ENCODE peak calls at places on chromosomes 12 and 14, in nine cellular contexts. One of them, this sample, is unnamed.

GRCh38 chr14:90704362-90705051 is 111.7 kb downstream of the TTC7B start:
- DNase-seq in ovary: no peak
- DNase-seq in AML-193: no peak
- DNase-seq in HuH-7: no peak
- DNase-seq in GM06990: no peak
- DNase-seq in lung microvascular endothelial cell: no peak
- DNase-seq in tibial artery: no peak
- DNase-seq in T follicular helper cell: no peak
- DNase-seq in AG09309: no peak
- DNase-seq in this sample: no peak

GRCh38 chr12:75329918-75330826 is at the start of gene CAPS2:
- DNase-seq in AG09309: peak
- DNase-seq in ovary: peak
- DNase-seq in GM06990: peak
- DNase-seq in tibial artery: peak
- DNase-seq in AML-193: peak
- DNase-seq in lung microvascular endothelial cell: peak
- DNase-seq in HuH-7: peak
- DNase-seq in T follicular helper cell: peak
- DNase-seq in this sample: peak

GRCh38 chr14:100988411-100988900 is 84.9 kb upstream of the RTL1 start:
- DNase-seq in ovary: no peak
- DNase-seq in T follicular helper cell: no peak
- DNase-seq in lung microvascular endothelial cell: no peak
- DNase-seq in GM06990: no peak
- DNase-seq in AML-193: no peak
- DNase-seq in HuH-7: no peak
- DNase-seq in AG09309: no peak
- DNase-seq in tibial artery: no peak
- DNase-seq in this sample: no peak

GRCh38 chr12:54413284-54414190 is 5.5 kb downstream of the ITGA5 start:
- DNase-seq in lung microvascular endothelial cell: peak
- DNase-seq in T follicular helper cell: peak
- DNase-seq in AG09309: no peak
- DNase-seq in AML-193: peak
- DNase-seq in HuH-7: no peak
- DNase-seq in GM06990: no peak
- DNase-seq in tibial artery: peak
- DNase-seq in ovary: no peak
- DNase-seq in this sample: peak

GRCh38 chr14:96104469-96105057 is 65.4 kb downstream of the C14orf132 start:
- DNase-seq in HuH-7: peak
- DNase-seq in AG09309: peak
- DNase-seq in T follicular helper cell: no peak
- DNase-seq in AML-193: no peak
- DNase-seq in GM06990: peak
- DNase-seq in ovary: peak
- DNase-seq in lung microvascular endothelial cell: peak
- DNase-seq in tibial artery: peak
- DNase-seq in this sample: peak

GRCh38 chr12:104215638-104216297 is at the start of gene TXNRD1:
- DNase-seq in GM06990: peak
- DNase-seq in HuH-7: peak
- DNase-seq in AML-193: peak
- DNase-seq in tibial artery: peak
- DNase-seq in AG09309: no peak
- DNase-seq in lung microvascular endothelial cell: peak
- DNase-seq in ovary: peak
- DNase-seq in T follicular helper cell: peak
- DNase-seq in this sample: no peak

GRCh38 chr14:95739356-95739755 is 25.4 kb upstream of the TCL1A start:
- DNase-seq in tibial artery: no peak
- DNase-seq in T follicular helper cell: no peak
- DNase-seq in AG09309: no peak
- DNase-seq in ovary: no peak
- DNase-seq in lung microvascular endothelial cell: no peak
- DNase-seq in AML-193: no peak
- DNase-seq in HuH-7: no peak
- DNase-seq in GM06990: no peak
- DNase-seq in this sample: no peak

GRCh38 chr14:99724196-99724891 is 40.2 kb downstream of the CYP46A1 start:
- DNase-seq in AML-193: no peak
- DNase-seq in AG09309: no peak
- DNase-seq in HuH-7: no peak
- DNase-seq in tibial artery: no peak
- DNase-seq in ovary: no peak
- DNase-seq in GM06990: no peak
- DNase-seq in lung microvascular endothelial cell: no peak
- DNase-seq in T follicular helper cell: no peak
- DNase-seq in this sample: no peak

GRCh38 chr12:84912191-84913142 is at the start of gene SLC6A15:
- DNase-seq in HuH-7: peak
- DNase-seq in tibial artery: peak
- DNase-seq in ovary: peak
- DNase-seq in GM06990: peak
- DNase-seq in AG09309: no peak
- DNase-seq in AML-193: no peak
- DNase-seq in lung microvascular endothelial cell: peak
- DNase-seq in T follicular helper cell: no peak
- DNase-seq in this sample: no peak

GRCh38 chr12:15558915-15559528 is 230.2 kb downstream of the EPS8 start:
- DNase-seq in HuH-7: no peak
- DNase-seq in tibial artery: no peak
- DNase-seq in GM06990: no peak
- DNase-seq in T follicular helper cell: no peak
- DNase-seq in lung microvascular endothelial cell: no peak
- DNase-seq in AG09309: peak
- DNase-seq in ovary: no peak
- DNase-seq in AML-193: no peak
- DNase-seq in this sample: peak

GRCh38 chr14:51865953-51866747 is 5.7 kb downstream of the GNG2 start:
- DNase-seq in lung microvascular endothelial cell: no peak
- DNase-seq in T follicular helper cell: no peak
- DNase-seq in HuH-7: no peak
- DNase-seq in tibial artery: no peak
- DNase-seq in ovary: no peak
- DNase-seq in AML-193: no peak
- DNase-seq in GM06990: peak
- DNase-seq in AG09309: no peak
- DNase-seq in this sample: no peak

GRCh38 chr12:102510031-102510430 is 29.7 kb upstream of the IGF1 start:
- DNase-seq in tibial artery: no peak
- DNase-seq in ovary: no peak
- DNase-seq in T follicular helper cell: no peak
- DNase-seq in lung microvascular endothelial cell: no peak
- DNase-seq in HuH-7: no peak
- DNase-seq in AG09309: no peak
- DNase-seq in AML-193: no peak
- DNase-seq in GM06990: no peak
- DNase-seq in this sample: no peak

This sample was measured in GM04503.